ENCODE peak calls at places on chromosome 14, in five cellular contexts. One of them, this sample, is unnamed.

GRCh38 chr14:73829526-73830431 is 21.9 kb upstream of the PTGR2 start:
- DNase-seq in fibroblast of mammary gland: peak
- DNase-seq in left ventricle myocardium inferior: no peak
- DNase-seq in progenitor cell of endocrine pancreas: no peak
- DNase-seq in choroid plexus epithelial cell: peak
- DNase-seq in this sample: no peak

GRCh38 chr14:76352639-76353281 is 23.2 kb upstream of the ESRRB start:
- DNase-seq in left ventricle myocardium inferior: peak
- DNase-seq in progenitor cell of endocrine pancreas: peak
- DNase-seq in fibroblast of mammary gland: peak
- DNase-seq in choroid plexus epithelial cell: peak
- DNase-seq in this sample: peak

GRCh38 chr14:22533739-22534359 is 55.2 kb downstream of the DAD1 start:
- DNase-seq in left ventricle myocardium inferior: no peak
- DNase-seq in choroid plexus epithelial cell: no peak
- DNase-seq in progenitor cell of endocrine pancreas: no peak
- DNase-seq in fibroblast of mammary gland: no peak
- DNase-seq in this sample: no peak

GRCh38 chr14:32524609-32525391 is 195.7 kb downstream of the AKAP6 start:
- DNase-seq in fibroblast of mammary gland: peak
- DNase-seq in choroid plexus epithelial cell: peak
- DNase-seq in progenitor cell of endocrine pancreas: no peak
- DNase-seq in left ventricle myocardium inferior: no peak
- DNase-seq in this sample: no peak

GRCh38 chr14:84086714-84087113 is 1443.2 kb upstream of the FLRT2 start:
- DNase-seq in progenitor cell of endocrine pancreas: no peak
- DNase-seq in fibroblast of mammary gland: no peak
- DNase-seq in choroid plexus epithelial cell: no peak
- DNase-seq in left ventricle myocardium inferior: no peak
- DNase-seq in this sample: no peak

GRCh38 chr14:24392327-24393098 is 6.3 kb upstream of the NYNRIN start:
- DNase-seq in choroid plexus epithelial cell: peak
- DNase-seq in left ventricle myocardium inferior: no peak
- DNase-seq in progenitor cell of endocrine pancreas: no peak
- DNase-seq in fibroblast of mammary gland: peak
- DNase-seq in this sample: no peak

GRCh38 chr14:55052259-55052930 is 948 bp downstream of the MAPK1IP1L start:
- DNase-seq in fibroblast of mammary gland: peak
- DNase-seq in choroid plexus epithelial cell: peak
- DNase-seq in left ventricle myocardium inferior: no peak
- DNase-seq in progenitor cell of endocrine pancreas: no peak
- DNase-seq in this sample: no peak

GRCh38 chr14:68332011-68332410 is 460.9 kb downstream of the ZFP36L1 start:
- DNase-seq in fibroblast of mammary gland: no peak
- DNase-seq in progenitor cell of endocrine pancreas: no peak
- DNase-seq in choroid plexus epithelial cell: no peak
- DNase-seq in left ventricle myocardium inferior: no peak
- DNase-seq in this sample: no peak

GRCh38 chr14:22545842-22546721 is 42.9 kb downstream of the DAD1 start:
- DNase-seq in choroid plexus epithelial cell: peak
- DNase-seq in left ventricle myocardium inferior: no peak
- DNase-seq in progenitor cell of endocrine pancreas: no peak
- DNase-seq in fibroblast of mammary gland: peak
- DNase-seq in this sample: no peak

GRCh38 chr14:29930283-29930682 is 2.6 kb upstream of the PRKD1 start:
- DNase-seq in left ventricle myocardium inferior: no peak
- DNase-seq in progenitor cell of endocrine pancreas: no peak
- DNase-seq in choroid plexus epithelial cell: peak
- DNase-seq in fibroblast of mammary gland: peak
- DNase-seq in this sample: no peak

GRCh38 chr14:22558221-22558913 is 30.7 kb downstream of the DAD1 start:
- DNase-seq in fibroblast of mammary gland: no peak
- DNase-seq in choroid plexus epithelial cell: no peak
- DNase-seq in progenitor cell of endocrine pancreas: no peak
- DNase-seq in left ventricle myocardium inferior: no peak
- DNase-seq in this sample: peak

GRCh38 chr14:99066378-99066777 is 205.6 kb downstream of the BCL11B start:
- DNase-seq in choroid plexus epithelial cell: no peak
- DNase-seq in progenitor cell of endocrine pancreas: no peak
- DNase-seq in left ventricle myocardium inferior: no peak
- DNase-seq in fibroblast of mammary gland: no peak
- DNase-seq in this sample: no peak

GRCh38 chr14:99549684-99550083 is 54.3 kb downstream of the CCDC85C start:
- DNase-seq in left ventricle myocardium inferior: no peak
- DNase-seq in progenitor cell of endocrine pancreas: no peak
- DNase-seq in fibroblast of mammary gland: no peak
- DNase-seq in choroid plexus epithelial cell: no peak
- DNase-seq in this sample: no peak

GRCh38 chr14:22039938-22040780 is 366.5 kb upstream of the OR4E1 start:
- DNase-seq in progenitor cell of endocrine pancreas: no peak
- DNase-seq in left ventricle myocardium inferior: no peak
- DNase-seq in fibroblast of mammary gland: no peak
- DNase-seq in choroid plexus epithelial cell: peak
- DNase-seq in this sample: peak

GRCh38 chr14:59176764-59177163 is 11.7 kb upstream of the DAAM1 start:
- DNase-seq in choroid plexus epithelial cell: no peak
- DNase-seq in left ventricle myocardium inferior: no peak
- DNase-seq in fibroblast of mammary gland: no peak
- DNase-seq in progenitor cell of endocrine pancreas: no peak
- DNase-seq in this sample: no peak
- TF ChIP-seq CTCF in choroid plexus epithelial cell: no peak
- TF ChIP-seq CTCF in left ventricle myocardium inferior: no peak
- TF ChIP-seq CTCF in fibroblast of mammary gland: no peak
- TF ChIP-seq CTCF in progenitor cell of endocrine pancreas: no peak
- TF ChIP-seq CTCF in this sample: no peak

GRCh38 chr14:83071888-83072501 is 1538.3 kb upstream of the SEL1L start:
- DNase-seq in left ventricle myocardium inferior: no peak
- DNase-seq in fibroblast of mammary gland: peak
- DNase-seq in progenitor cell of endocrine pancreas: no peak
- DNase-seq in choroid plexus epithelial cell: peak
- DNase-seq in this sample: no peak
- TF ChIP-seq CTCF in left ventricle myocardium inferior: no peak
- TF ChIP-seq CTCF in fibroblast of mammary gland: peak
- TF ChIP-seq CTCF in progenitor cell of endocrine pancreas: peak
- TF ChIP-seq CTCF in choroid plexus epithelial cell: peak
- TF ChIP-seq CTCF in this sample: no peak

DNA sequence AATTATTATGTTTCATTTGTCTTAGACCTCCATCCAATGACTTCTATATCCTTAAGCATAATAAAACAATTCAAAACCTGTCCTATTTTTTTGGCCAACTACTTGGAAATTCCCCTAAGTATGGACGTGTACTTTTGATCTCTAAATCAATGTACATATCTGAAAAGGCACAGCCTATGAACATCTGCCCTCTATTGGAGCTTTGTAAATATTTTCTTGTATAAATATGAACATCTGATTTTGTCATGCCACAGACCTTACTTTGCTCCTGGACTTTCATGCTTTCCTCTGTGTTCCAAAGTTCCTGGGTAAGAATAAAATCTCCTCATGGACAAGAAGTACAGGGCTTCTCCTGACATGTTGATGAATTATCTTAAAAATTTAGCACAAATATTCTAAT is 1211.9 kb downstream of the GALC start:
- DNase-seq in left ventricle myocardium inferior: no peak
- DNase-seq in fibroblast of mammary gland: no peak
- DNase-seq in progenitor cell of endocrine pancreas: no peak
- DNase-seq in choroid plexus epithelial cell: no peak
- DNase-seq in this sample: no peak
- TF ChIP-seq CTCF in left ventricle myocardium inferior: no peak
- TF ChIP-seq CTCF in fibroblast of mammary gland: peak
- TF ChIP-seq CTCF in progenitor cell of endocrine pancreas: no peak
- TF ChIP-seq CTCF in choroid plexus epithelial cell: peak
- TF ChIP-seq CTCF in this sample: no peak

DNA sequence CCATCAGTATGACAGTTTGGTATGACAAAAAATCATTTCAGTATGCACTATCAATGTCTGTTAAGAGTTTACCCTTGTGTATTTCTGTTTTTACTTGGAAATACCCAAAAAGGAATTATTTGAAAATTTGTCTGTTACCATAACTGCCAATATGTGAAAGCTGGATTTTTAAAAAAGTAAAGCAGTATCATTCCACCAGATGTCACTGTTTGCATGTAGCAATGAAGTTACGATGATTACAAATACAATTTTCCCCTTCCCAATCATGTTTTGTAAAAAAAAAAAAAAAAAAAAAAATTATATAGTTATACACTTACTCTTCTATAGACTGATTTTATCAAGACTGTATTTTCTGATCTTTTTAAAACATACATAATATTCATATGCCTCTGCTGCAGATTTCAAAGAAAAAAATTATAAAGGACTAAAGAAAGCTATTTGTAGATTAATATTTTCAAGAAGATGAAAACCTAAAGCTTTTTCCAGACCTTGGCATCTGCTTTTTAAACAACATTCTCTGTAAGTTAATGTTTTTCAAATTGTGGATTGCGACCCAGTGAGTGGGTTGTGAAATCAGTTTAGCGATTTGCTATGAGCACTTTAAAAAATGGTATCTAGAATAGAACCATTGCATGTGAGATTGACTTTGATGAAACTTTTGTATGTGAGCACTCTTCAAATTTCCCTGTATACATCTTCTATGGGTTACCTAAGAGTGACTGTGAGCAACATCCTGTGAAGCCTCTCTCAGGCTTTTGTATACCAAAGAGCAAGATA is 114.2 kb downstream of the TTC6 start:
- DNase-seq in choroid plexus epithelial cell: peak
- DNase-seq in progenitor cell of endocrine pancreas: no peak
- DNase-seq in left ventricle myocardium inferior: no peak
- DNase-seq in fibroblast of mammary gland: peak
- DNase-seq in this sample: no peak
- TF ChIP-seq CTCF in choroid plexus epithelial cell: peak
- TF ChIP-seq CTCF in progenitor cell of endocrine pancreas: peak
- TF ChIP-seq CTCF in left ventricle myocardium inferior: peak
- TF ChIP-seq CTCF in fibroblast of mammary gland: peak
- TF ChIP-seq CTCF in this sample: no peak

GRCh38 chr14:75051556-75051899 is 261 bp upstream of the MLH3 start:
- DNase-seq in left ventricle myocardium inferior: no peak
- DNase-seq in choroid plexus epithelial cell: no peak
- DNase-seq in fibroblast of mammary gland: no peak
- DNase-seq in progenitor cell of endocrine pancreas: no peak
- DNase-seq in this sample: no peak

GRCh38 chr14:75049731-75050201 is 1.5 kb downstream of the MLH3 start:
- DNase-seq in fibroblast of mammary gland: peak
- DNase-seq in progenitor cell of endocrine pancreas: no peak
- DNase-seq in choroid plexus epithelial cell: no peak
- DNase-seq in left ventricle myocardium inferior: no peak
- DNase-seq in this sample: no peak

GRCh38 chr14:75053396-75054289 is 2.4 kb upstream of the MLH3 start:
- DNase-seq in progenitor cell of endocrine pancreas: no peak
- DNase-seq in fibroblast of mammary gland: peak
- DNase-seq in choroid plexus epithelial cell: no peak
- DNase-seq in left ventricle myocardium inferior: no peak
- DNase-seq in this sample: no peak

GRCh38 chr14:75049136-75049535 is 2.1 kb downstream of the MLH3 start:
- DNase-seq in progenitor cell of endocrine pancreas: no peak
- DNase-seq in left ventricle myocardium inferior: no peak
- DNase-seq in choroid plexus epithelial cell: no peak
- DNase-seq in fibroblast of mammary gland: no peak
- DNase-seq in this sample: no peak

DNA sequence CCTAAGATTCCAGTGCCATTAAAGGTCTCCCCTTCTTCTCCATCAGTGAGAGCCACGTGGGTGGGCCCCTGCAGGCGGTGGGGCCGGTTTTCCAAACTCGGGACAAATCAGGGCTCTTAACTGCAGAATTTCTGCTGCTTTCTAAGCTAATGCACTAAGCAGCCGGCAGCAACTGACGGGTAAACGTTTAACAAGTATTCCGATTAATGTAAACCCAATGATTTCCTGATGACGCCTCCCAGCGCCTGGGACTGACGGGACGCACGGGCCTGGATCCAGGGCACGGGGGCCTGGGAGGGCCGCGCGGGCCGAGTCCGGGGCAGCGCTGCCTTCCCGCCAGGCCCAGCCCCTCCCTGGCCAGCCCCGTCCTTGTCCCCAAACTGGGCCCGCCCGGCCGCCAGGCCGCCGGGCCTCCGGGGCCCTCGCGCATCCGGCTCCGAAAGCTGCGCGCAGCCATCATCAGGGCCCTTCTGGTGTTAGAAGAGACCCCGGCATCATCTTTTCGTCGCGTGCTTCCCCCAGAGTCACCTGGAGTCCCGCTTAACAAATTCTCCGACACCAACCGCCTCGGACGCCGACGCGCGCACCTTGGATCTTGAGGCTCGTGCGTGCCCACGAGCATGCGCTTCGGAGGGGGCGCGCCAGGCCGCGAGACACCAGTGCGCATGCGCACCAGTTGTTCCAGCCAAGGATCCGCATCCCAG is at the start of gene MLH3:
- DNase-seq in fibroblast of mammary gland: peak
- DNase-seq in choroid plexus epithelial cell: peak
- DNase-seq in left ventricle myocardium inferior: peak
- DNase-seq in progenitor cell of endocrine pancreas: peak
- DNase-seq in this sample: peak
- TF ChIP-seq CTCF in fibroblast of mammary gland: no peak
- TF ChIP-seq CTCF in choroid plexus epithelial cell: no peak
- TF ChIP-seq CTCF in left ventricle myocardium inferior: peak
- TF ChIP-seq CTCF in progenitor cell of endocrine pancreas: no peak
- TF ChIP-seq CTCF in this sample: no peak

GRCh38 chr14:31420319-31421081 is at the start of gene HEATR5A:
- DNase-seq in choroid plexus epithelial cell: peak
- DNase-seq in progenitor cell of endocrine pancreas: peak
- DNase-seq in fibroblast of mammary gland: peak
- DNase-seq in left ventricle myocardium inferior: peak
- DNase-seq in this sample: peak
- TF ChIP-seq CTCF in choroid plexus epithelial cell: peak
- TF ChIP-seq CTCF in progenitor cell of endocrine pancreas: peak
- TF ChIP-seq CTCF in fibroblast of mammary gland: no peak
- TF ChIP-seq CTCF in left ventricle myocardium inferior: peak
- TF ChIP-seq CTCF in this sample: peak

GRCh38 chr14:101666264-101666663 is 95.2 kb upstream of the PPP2R5C start:
- DNase-seq in progenitor cell of endocrine pancreas: no peak
- DNase-seq in fibroblast of mammary gland: no peak
- DNase-seq in left ventricle myocardium inferior: no peak
- DNase-seq in choroid plexus epithelial cell: no peak
- DNase-seq in this sample: no peak

GRCh38 chr14:101673873-101674272 is 87.6 kb upstream of the PPP2R5C start:
- DNase-seq in fibroblast of mammary gland: no peak
- DNase-seq in left ventricle myocardium inferior: no peak
- DNase-seq in choroid plexus epithelial cell: no peak
- DNase-seq in progenitor cell of endocrine pancreas: no peak
- DNase-seq in this sample: no peak

GRCh38 chr14:101665478-101666078 is 95.9 kb upstream of the PPP2R5C start:
- DNase-seq in progenitor cell of endocrine pancreas: peak
- DNase-seq in fibroblast of mammary gland: peak
- DNase-seq in choroid plexus epithelial cell: peak
- DNase-seq in left ventricle myocardium inferior: no peak
- DNase-seq in this sample: no peak

DNA sequence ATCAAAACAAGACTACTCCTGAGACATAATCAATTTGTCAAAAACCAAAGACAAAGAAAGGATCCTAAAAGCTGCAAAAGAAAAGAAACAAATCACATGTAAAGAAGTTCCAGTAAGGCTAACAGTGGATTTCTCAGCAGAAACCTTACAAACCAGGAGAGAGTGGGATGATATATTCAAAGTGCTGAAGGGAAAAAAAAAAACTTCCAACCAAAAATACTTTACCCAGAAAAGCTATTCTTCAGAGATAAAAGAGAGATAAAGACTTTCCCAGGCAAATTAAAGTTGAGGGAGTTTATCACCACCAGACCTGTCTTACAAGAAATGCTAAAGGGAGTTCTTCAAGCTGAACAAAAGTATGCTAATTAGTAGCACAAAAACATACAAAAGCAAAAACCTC is 91.9 kb upstream of the PPP2R5C start:
- DNase-seq in fibroblast of mammary gland: no peak
- DNase-seq in left ventricle myocardium inferior: no peak
- DNase-seq in progenitor cell of endocrine pancreas: no peak
- DNase-seq in choroid plexus epithelial cell: no peak
- DNase-seq in this sample: no peak
- TF ChIP-seq CTCF in fibroblast of mammary gland: no peak
- TF ChIP-seq CTCF in left ventricle myocardium inferior: no peak
- TF ChIP-seq CTCF in progenitor cell of endocrine pancreas: no peak
- TF ChIP-seq CTCF in choroid plexus epithelial cell: no peak
- TF ChIP-seq CTCF in this sample: no peak